ENCODE peak calls at places on chromosome 12, in nine cellular contexts. One of them, this sample, is unnamed.

GRCh38 chr12:12786716-12787601 is 1.5 kb downstream of the APOLD1 start:
- DNase-seq in nephron progenitor cell: peak
- DNase-seq in naive thymus-derived CD8-positive, alpha-beta T cell: peak
- DNase-seq in fibroblast of pulmonary artery: peak
- DNase-seq in BJ: no peak
- DNase-seq in OCI-LY7: no peak
- DNase-seq in NCI-H510A: peak
- DNase-seq in T-helper 2 cell: peak
- DNase-seq in kidney glomerular epithelial cell: peak
- DNase-seq in this sample: no peak

GRCh38 chr12:3195859-3196483 is 118.8 kb downstream of the TSPAN9 start:
- DNase-seq in kidney glomerular epithelial cell: no peak
- DNase-seq in BJ: no peak
- DNase-seq in naive thymus-derived CD8-positive, alpha-beta T cell: no peak
- DNase-seq in T-helper 2 cell: no peak
- DNase-seq in fibroblast of pulmonary artery: no peak
- DNase-seq in nephron progenitor cell: no peak
- DNase-seq in OCI-LY7: no peak
- DNase-seq in NCI-H510A: no peak
- DNase-seq in this sample: no peak

GRCh38 chr12:122839907-122840554 is 4.8 kb downstream of the HIP1R start:
- DNase-seq in OCI-LY7: no peak
- DNase-seq in fibroblast of pulmonary artery: no peak
- DNase-seq in NCI-H510A: no peak
- DNase-seq in T-helper 2 cell: no peak
- DNase-seq in naive thymus-derived CD8-positive, alpha-beta T cell: peak
- DNase-seq in kidney glomerular epithelial cell: no peak
- DNase-seq in nephron progenitor cell: no peak
- DNase-seq in BJ: no peak
- DNase-seq in this sample: no peak

GRCh38 chr12:14836336-14837210 is 6.8 kb downstream of the ART4 start:
- DNase-seq in naive thymus-derived CD8-positive, alpha-beta T cell: no peak
- DNase-seq in OCI-LY7: no peak
- DNase-seq in NCI-H510A: no peak
- DNase-seq in nephron progenitor cell: no peak
- DNase-seq in BJ: no peak
- DNase-seq in T-helper 2 cell: no peak
- DNase-seq in fibroblast of pulmonary artery: peak
- DNase-seq in kidney glomerular epithelial cell: peak
- DNase-seq in this sample: peak

GRCh38 chr12:21912318-21912717 is 28.9 kb downstream of the ABCC9 start:
- DNase-seq in NCI-H510A: no peak
- DNase-seq in kidney glomerular epithelial cell: no peak
- DNase-seq in fibroblast of pulmonary artery: no peak
- DNase-seq in BJ: no peak
- DNase-seq in naive thymus-derived CD8-positive, alpha-beta T cell: no peak
- DNase-seq in nephron progenitor cell: no peak
- DNase-seq in OCI-LY7: no peak
- DNase-seq in T-helper 2 cell: no peak
- DNase-seq in this sample: no peak

GRCh38 chr12:8057839-8058238 is 8.3 kb downstream of the C3AR1 start:
- DNase-seq in OCI-LY7: no peak
- DNase-seq in kidney glomerular epithelial cell: no peak
- DNase-seq in NCI-H510A: no peak
- DNase-seq in naive thymus-derived CD8-positive, alpha-beta T cell: no peak
- DNase-seq in T-helper 2 cell: no peak
- DNase-seq in nephron progenitor cell: no peak
- DNase-seq in fibroblast of pulmonary artery: peak
- DNase-seq in BJ: no peak
- DNase-seq in this sample: no peak

GRCh38 chr12:123126294-123127144 is 24.4 kb downstream of the PITPNM2 start:
- DNase-seq in T-helper 2 cell: no peak
- DNase-seq in fibroblast of pulmonary artery: peak
- DNase-seq in naive thymus-derived CD8-positive, alpha-beta T cell: no peak
- DNase-seq in kidney glomerular epithelial cell: peak
- DNase-seq in NCI-H510A: no peak
- DNase-seq in BJ: peak
- DNase-seq in OCI-LY7: no peak
- DNase-seq in nephron progenitor cell: no peak
- DNase-seq in this sample: peak

GRCh38 chr12:47805417-47805816 is 14.3 kb downstream of the HDAC7 start:
- DNase-seq in kidney glomerular epithelial cell: no peak
- DNase-seq in nephron progenitor cell: no peak
- DNase-seq in naive thymus-derived CD8-positive, alpha-beta T cell: no peak
- DNase-seq in fibroblast of pulmonary artery: peak
- DNase-seq in BJ: no peak
- DNase-seq in NCI-H510A: no peak
- DNase-seq in OCI-LY7: no peak
- DNase-seq in T-helper 2 cell: no peak
- DNase-seq in this sample: no peak

GRCh38 chr12:113197518-113198077 is 12.1 kb downstream of the RITA1 start:
- DNase-seq in BJ: no peak
- DNase-seq in naive thymus-derived CD8-positive, alpha-beta T cell: no peak
- DNase-seq in T-helper 2 cell: no peak
- DNase-seq in fibroblast of pulmonary artery: no peak
- DNase-seq in OCI-LY7: peak
- DNase-seq in nephron progenitor cell: no peak
- DNase-seq in NCI-H510A: no peak
- DNase-seq in kidney glomerular epithelial cell: no peak
- DNase-seq in this sample: no peak

GRCh38 chr12:19994970-19995369 is 373.4 kb upstream of the PDE3A start:
- DNase-seq in fibroblast of pulmonary artery: peak
- DNase-seq in OCI-LY7: no peak
- DNase-seq in BJ: no peak
- DNase-seq in T-helper 2 cell: no peak
- DNase-seq in NCI-H510A: no peak
- DNase-seq in nephron progenitor cell: no peak
- DNase-seq in naive thymus-derived CD8-positive, alpha-beta T cell: no peak
- DNase-seq in kidney glomerular epithelial cell: peak
- DNase-seq in this sample: no peak

GRCh38 chr12:100554608-100555077 is 18.8 kb upstream of the GAS2L3 start:
- DNase-seq in fibroblast of pulmonary artery: peak
- DNase-seq in NCI-H510A: no peak
- DNase-seq in naive thymus-derived CD8-positive, alpha-beta T cell: no peak
- DNase-seq in kidney glomerular epithelial cell: peak
- DNase-seq in OCI-LY7: peak
- DNase-seq in BJ: peak
- DNase-seq in nephron progenitor cell: peak
- DNase-seq in T-helper 2 cell: no peak
- DNase-seq in this sample: peak

GRCh38 chr12:89936631-89937030 is 228.0 kb upstream of the ATP2B1 start:
- DNase-seq in T-helper 2 cell: no peak
- DNase-seq in BJ: no peak
- DNase-seq in nephron progenitor cell: no peak
- DNase-seq in fibroblast of pulmonary artery: no peak
- DNase-seq in NCI-H510A: no peak
- DNase-seq in kidney glomerular epithelial cell: no peak
- DNase-seq in OCI-LY7: no peak
- DNase-seq in naive thymus-derived CD8-positive, alpha-beta T cell: no peak
- DNase-seq in this sample: no peak

GRCh38 chr12:6773662-6774351 is 1.5 kb downstream of the LAG3 start:
- DNase-seq in fibroblast of pulmonary artery: no peak
- DNase-seq in T-helper 2 cell: no peak
- DNase-seq in OCI-LY7: no peak
- DNase-seq in kidney glomerular epithelial cell: no peak
- DNase-seq in BJ: no peak
- DNase-seq in nephron progenitor cell: peak
- DNase-seq in naive thymus-derived CD8-positive, alpha-beta T cell: peak
- DNase-seq in NCI-H510A: no peak
- DNase-seq in this sample: no peak